ENCODE peak calls at places on chromosomes 5 and 9, in eight cellular contexts. One of them, this sample, is unnamed. For H3K4me1, the result is how much of the 10 kb centered on the place peaks cover.

GRCh38 chr5:6236858-6237481 is 141.4 kb downstream of the MED10 start:
- DNase-seq in HepG2: no peak
- DNase-seq in heart right ventricle: no peak
- DNase-seq in CD4-positive, CD25-positive, alpha-beta regulatory T cell: no peak
- DNase-seq in IMR-90: no peak
- DNase-seq in transverse colon: no peak
- DNase-seq in sigmoid colon: no peak
- DNase-seq in HCT116: no peak
- DNase-seq in this sample: no peak

GRCh38 chr9:97759611-97760288 is 62.6 kb upstream of the XPA start:
- DNase-seq in HepG2: peak
- DNase-seq in heart right ventricle: no peak
- DNase-seq in CD4-positive, CD25-positive, alpha-beta regulatory T cell: no peak
- DNase-seq in IMR-90: no peak
- DNase-seq in transverse colon: no peak
- DNase-seq in sigmoid colon: no peak
- DNase-seq in HCT116: no peak
- DNase-seq in this sample: no peak

GRCh38 chr9:92324889-92325268 is 271 bp downstream of the NOL8 start:
- DNase-seq in HepG2: no peak
- DNase-seq in heart right ventricle: no peak
- DNase-seq in CD4-positive, CD25-positive, alpha-beta regulatory T cell: no peak
- DNase-seq in IMR-90: no peak
- DNase-seq in transverse colon: no peak
- DNase-seq in sigmoid colon: peak
- DNase-seq in HCT116: no peak
- DNase-seq in this sample: no peak

GRCh38 chr9:72220589-72220988 is 71.3 kb downstream of the GDA start:
- DNase-seq in HepG2: no peak
- DNase-seq in heart right ventricle: no peak
- DNase-seq in CD4-positive, CD25-positive, alpha-beta regulatory T cell: no peak
- DNase-seq in IMR-90: no peak
- DNase-seq in transverse colon: no peak
- DNase-seq in sigmoid colon: no peak
- DNase-seq in HCT116: no peak
- DNase-seq in this sample: no peak

GRCh38 chr9:18260527-18260926 is 213.4 kb upstream of the ADAMTSL1 start:
- DNase-seq in HepG2: no peak
- DNase-seq in heart right ventricle: no peak
- DNase-seq in CD4-positive, CD25-positive, alpha-beta regulatory T cell: no peak
- DNase-seq in IMR-90: no peak
- DNase-seq in transverse colon: no peak
- DNase-seq in sigmoid colon: peak
- DNase-seq in HCT116: no peak
- DNase-seq in this sample: no peak

GRCh38 chr9:116594552-116594951 is 92.6 kb upstream of the TRIM32 start:
- DNase-seq in HepG2: no peak
- DNase-seq in heart right ventricle: no peak
- DNase-seq in CD4-positive, CD25-positive, alpha-beta regulatory T cell: no peak
- DNase-seq in IMR-90: peak
- DNase-seq in transverse colon: no peak
- DNase-seq in sigmoid colon: no peak
- DNase-seq in HCT116: peak
- DNase-seq in this sample: no peak

GRCh38 chr9:136710543-136710942 is 1.8 kb upstream of the DIPK1B start:
- DNase-seq in HepG2: no peak
- DNase-seq in heart right ventricle: no peak
- DNase-seq in CD4-positive, CD25-positive, alpha-beta regulatory T cell: no peak
- DNase-seq in IMR-90: peak
- DNase-seq in transverse colon: no peak
- DNase-seq in sigmoid colon: no peak
- DNase-seq in HCT116: no peak
- DNase-seq in this sample: no peak

GRCh38 chr5:142323480-142324376 is 1.1 kb downstream of the SPRY4 start:
- DNase-seq in HepG2: no peak
- DNase-seq in heart right ventricle: peak
- DNase-seq in CD4-positive, CD25-positive, alpha-beta regulatory T cell: no peak
- DNase-seq in IMR-90: peak
- DNase-seq in transverse colon: peak
- DNase-seq in sigmoid colon: peak
- DNase-seq in HCT116: no peak
- DNase-seq in this sample: no peak

GRCh38 chr5:75367401-75367800 is 30.4 kb downstream of the HMGCR start:
- DNase-seq in HepG2: no peak
- DNase-seq in heart right ventricle: no peak
- DNase-seq in CD4-positive, CD25-positive, alpha-beta regulatory T cell: no peak
- DNase-seq in IMR-90: peak
- DNase-seq in transverse colon: no peak
- DNase-seq in sigmoid colon: no peak
- DNase-seq in HCT116: no peak
- DNase-seq in this sample: no peak

DNA sequence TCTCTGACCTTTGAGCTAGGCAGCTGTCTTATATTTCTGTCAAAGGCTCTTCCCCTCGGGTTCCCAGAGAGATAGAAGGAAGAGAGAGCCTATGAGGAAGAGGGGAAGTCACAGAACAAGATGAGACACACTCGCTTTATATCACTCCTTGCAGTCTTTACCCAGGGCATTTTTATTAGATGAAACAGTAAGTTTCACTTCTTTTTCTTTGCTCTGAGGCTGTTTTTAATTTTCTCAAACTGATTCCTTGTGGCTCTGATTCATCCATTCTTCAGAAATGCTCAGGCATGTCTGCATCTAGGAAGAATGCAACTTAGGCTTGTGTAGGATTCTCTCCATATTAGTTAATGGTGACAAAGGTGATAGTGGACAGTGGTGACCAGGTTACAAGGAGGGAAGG is 132.9 kb upstream of the CHD1 start:
- DNase-seq in HepG2: no peak
- DNase-seq in heart right ventricle: no peak
- DNase-seq in CD4-positive, CD25-positive, alpha-beta regulatory T cell: no peak
- DNase-seq in IMR-90: peak
- DNase-seq in transverse colon: no peak
- DNase-seq in sigmoid colon: no peak
- DNase-seq in HCT116: no peak
- DNase-seq in this sample: no peak
- H3K27ac ChIP-seq in HepG2: no peak
- H3K27ac ChIP-seq in heart right ventricle: no peak
- H3K27ac ChIP-seq in CD4-positive, CD25-positive, alpha-beta regulatory T cell: no peak
- H3K27ac ChIP-seq in IMR-90: peak
- H3K27ac ChIP-seq in transverse colon: no peak
- H3K27ac ChIP-seq in sigmoid colon: no peak
- H3K27ac ChIP-seq in HCT116: no peak
- H3K27ac ChIP-seq in this sample: no peak

GRCh38 chr9:134305533-134305932 is 20.7 kb upstream of the RXRA start:
- DNase-seq in HepG2: no peak
- DNase-seq in heart right ventricle: no peak
- DNase-seq in CD4-positive, CD25-positive, alpha-beta regulatory T cell: no peak
- DNase-seq in IMR-90: no peak
- DNase-seq in transverse colon: no peak
- DNase-seq in sigmoid colon: no peak
- DNase-seq in HCT116: no peak
- DNase-seq in this sample: no peak
- H3K4me3 ChIP-seq in HepG2: no peak
- H3K4me3 ChIP-seq in heart right ventricle: no peak
- H3K4me3 ChIP-seq in CD4-positive, CD25-positive, alpha-beta regulatory T cell: no peak
- H3K4me3 ChIP-seq in IMR-90: no peak
- H3K4me3 ChIP-seq in transverse colon: no peak
- H3K4me3 ChIP-seq in sigmoid colon: no peak
- H3K4me3 ChIP-seq in HCT116: no peak
- H3K4me3 ChIP-seq in this sample: no peak

DNA sequence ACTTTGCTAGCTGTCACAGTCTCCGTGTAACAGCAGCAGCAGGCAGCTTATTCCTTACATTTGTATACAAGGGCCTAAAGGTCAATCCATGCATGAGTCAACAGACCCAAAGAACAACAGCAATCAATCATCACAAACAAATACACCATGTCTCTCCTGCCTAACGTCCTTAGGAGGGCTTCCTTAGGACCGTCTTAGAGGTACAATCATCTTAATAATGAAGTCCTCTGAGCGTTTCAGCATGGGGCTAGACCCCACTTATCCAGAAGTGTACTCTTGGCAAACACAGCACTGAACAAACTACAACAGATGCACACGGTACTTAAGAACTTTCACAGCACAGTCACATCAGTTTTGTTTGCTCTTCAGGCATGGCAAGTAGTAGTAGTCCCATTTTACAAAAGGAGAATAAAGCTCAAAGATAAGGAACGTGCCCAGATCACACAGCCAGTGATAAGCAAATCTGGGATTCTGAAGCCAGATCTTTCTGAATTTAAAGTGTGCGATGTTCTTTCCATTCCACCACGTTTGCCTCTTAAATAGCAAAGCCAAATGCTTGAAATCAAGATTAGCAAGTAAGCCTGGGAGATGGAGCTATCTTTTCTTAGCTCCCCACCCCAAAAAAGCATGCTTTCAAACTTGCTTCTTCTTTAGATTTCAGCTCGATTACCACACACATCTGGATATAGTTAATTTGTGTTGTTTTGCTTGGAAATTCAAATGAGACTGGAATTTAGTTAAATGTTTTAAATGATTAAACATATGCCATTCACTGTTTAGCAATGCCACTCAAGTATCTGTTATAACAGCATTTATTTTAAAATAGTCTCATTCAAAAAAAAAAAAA is 24.2 kb downstream of the PSMB7 start:
- DNase-seq in HepG2: peak
- DNase-seq in heart right ventricle: no peak
- DNase-seq in CD4-positive, CD25-positive, alpha-beta regulatory T cell: no peak
- DNase-seq in IMR-90: peak
- DNase-seq in transverse colon: no peak
- DNase-seq in sigmoid colon: no peak
- DNase-seq in HCT116: no peak
- DNase-seq in this sample: no peak
- H3K4me1 ChIP-seq in HepG2: half or more
- H3K4me1 ChIP-seq in heart right ventricle: half or more
- H3K4me1 ChIP-seq in CD4-positive, CD25-positive, alpha-beta regulatory T cell: under half
- H3K4me1 ChIP-seq in IMR-90: under half
- H3K4me1 ChIP-seq in transverse colon: half or more
- H3K4me1 ChIP-seq in sigmoid colon: under half
- H3K4me1 ChIP-seq in HCT116: under half
- H3K4me1 ChIP-seq in this sample: under half

GRCh38 chr5:83554686-83555085 is 83.1 kb downstream of the VCAN start:
- DNase-seq in HepG2: no peak
- DNase-seq in heart right ventricle: no peak
- DNase-seq in CD4-positive, CD25-positive, alpha-beta regulatory T cell: no peak
- DNase-seq in IMR-90: peak
- DNase-seq in transverse colon: no peak
- DNase-seq in sigmoid colon: no peak
- DNase-seq in HCT116: no peak
- DNase-seq in this sample: no peak

GRCh38 chr5:83552275-83552674 is 80.7 kb downstream of the VCAN start:
- DNase-seq in HepG2: no peak
- DNase-seq in heart right ventricle: no peak
- DNase-seq in CD4-positive, CD25-positive, alpha-beta regulatory T cell: no peak
- DNase-seq in IMR-90: peak
- DNase-seq in transverse colon: no peak
- DNase-seq in sigmoid colon: no peak
- DNase-seq in HCT116: no peak
- DNase-seq in this sample: no peak

GRCh38 chr5:83555263-83555662 is 83.7 kb downstream of the VCAN start:
- DNase-seq in HepG2: no peak
- DNase-seq in heart right ventricle: no peak
- DNase-seq in CD4-positive, CD25-positive, alpha-beta regulatory T cell: no peak
- DNase-seq in IMR-90: no peak
- DNase-seq in transverse colon: no peak
- DNase-seq in sigmoid colon: no peak
- DNase-seq in HCT116: no peak
- DNase-seq in this sample: no peak

GRCh38 chr5:83553000-83553486 is 81.5 kb downstream of the VCAN start:
- DNase-seq in HepG2: no peak
- DNase-seq in heart right ventricle: peak
- DNase-seq in CD4-positive, CD25-positive, alpha-beta regulatory T cell: no peak
- DNase-seq in IMR-90: peak
- DNase-seq in transverse colon: no peak
- DNase-seq in sigmoid colon: peak
- DNase-seq in HCT116: no peak
- DNase-seq in this sample: no peak

GRCh38 chr5:83554133-83554532 is 82.6 kb downstream of the VCAN start:
- DNase-seq in HepG2: no peak
- DNase-seq in heart right ventricle: no peak
- DNase-seq in CD4-positive, CD25-positive, alpha-beta regulatory T cell: no peak
- DNase-seq in IMR-90: no peak
- DNase-seq in transverse colon: no peak
- DNase-seq in sigmoid colon: no peak
- DNase-seq in HCT116: no peak
- DNase-seq in this sample: no peak
- H3K27ac ChIP-seq in HepG2: no peak
- H3K27ac ChIP-seq in heart right ventricle: no peak
- H3K27ac ChIP-seq in CD4-positive, CD25-positive, alpha-beta regulatory T cell: no peak
- H3K27ac ChIP-seq in IMR-90: no peak
- H3K27ac ChIP-seq in transverse colon: no peak
- H3K27ac ChIP-seq in sigmoid colon: peak
- H3K27ac ChIP-seq in HCT116: no peak
- H3K27ac ChIP-seq in this sample: no peak